ENCODE peak calls at places on chromosomes 4 and X, in four cellular contexts. One of them, this sample, is unnamed. For H3K9me3, the result is how much of the 10 kb centered on the place peaks cover.

GRCh38 chr4:69849297-69849696 is 10.6 kb downstream of the SULT1E1 start:
- DNase-seq in CD8-positive, alpha-beta memory T cell: no peak
- DNase-seq in GM23248: no peak
- DNase-seq in H9: no peak
- DNase-seq in this sample: no peak

GRCh38 chr4:138312536-138312911 is 70.4 kb upstream of the SLC7A11 start:
- DNase-seq in CD8-positive, alpha-beta memory T cell: no peak
- DNase-seq in GM23248: no peak
- DNase-seq in H9: no peak
- DNase-seq in this sample: no peak

GRCh38 chr4:185754961-185755360 is 57.0 kb downstream of the SORBS2 start:
- DNase-seq in CD8-positive, alpha-beta memory T cell: no peak
- DNase-seq in GM23248: no peak
- DNase-seq in H9: no peak
- DNase-seq in this sample: no peak

GRCh38 chr4:25879991-25880641 is 17.3 kb upstream of the SEL1L3 start:
- DNase-seq in CD8-positive, alpha-beta memory T cell: no peak
- DNase-seq in GM23248: peak
- DNase-seq in H9: no peak
- DNase-seq in this sample: no peak

GRCh38 chr4:69823481-69824186 is 36.3 kb downstream of the SULT1E1 start:
- DNase-seq in CD8-positive, alpha-beta memory T cell: no peak
- DNase-seq in GM23248: peak
- DNase-seq in H9: peak
- DNase-seq in this sample: no peak

GRCh38 chr4:97235516-97235915 is 907.8 kb downstream of the STPG2 start:
- DNase-seq in CD8-positive, alpha-beta memory T cell: no peak
- DNase-seq in GM23248: no peak
- DNase-seq in H9: peak
- DNase-seq in this sample: no peak

GRCh38 chrX:126723881-126724280 is 95.6 kb upstream of the PRR32 start:
- DNase-seq in CD8-positive, alpha-beta memory T cell: no peak
- DNase-seq in GM23248: no peak
- DNase-seq in H9: peak
- DNase-seq in this sample: no peak

GRCh38 chr4:25662306-25662705 is 6.7 kb downstream of the SLC34A2 start:
- DNase-seq in CD8-positive, alpha-beta memory T cell: no peak
- DNase-seq in GM23248: no peak
- DNase-seq in H9: no peak
- DNase-seq in this sample: no peak

GRCh38 chr4:33914386-33914785 is 2329.9 kb downstream of the ARAP2 start:
- DNase-seq in CD8-positive, alpha-beta memory T cell: no peak
- DNase-seq in GM23248: no peak
- DNase-seq in H9: no peak
- DNase-seq in this sample: no peak
- H3K9me3 ChIP-seq in CD8-positive, alpha-beta memory T cell: under half
- H3K9me3 ChIP-seq in GM23248: under half
- H3K9me3 ChIP-seq in H9: under half
- H3K9me3 ChIP-seq in this sample: under half

GRCh38 chr4:174989791-174990190 is 71.6 kb downstream of the ADAM29 start:
- DNase-seq in CD8-positive, alpha-beta memory T cell: no peak
- DNase-seq in GM23248: no peak
- DNase-seq in H9: no peak
- DNase-seq in this sample: no peak
- H3K9me3 ChIP-seq in CD8-positive, alpha-beta memory T cell: under half
- H3K9me3 ChIP-seq in GM23248: under half
- H3K9me3 ChIP-seq in H9: under half
- H3K9me3 ChIP-seq in this sample: under half

DNA sequence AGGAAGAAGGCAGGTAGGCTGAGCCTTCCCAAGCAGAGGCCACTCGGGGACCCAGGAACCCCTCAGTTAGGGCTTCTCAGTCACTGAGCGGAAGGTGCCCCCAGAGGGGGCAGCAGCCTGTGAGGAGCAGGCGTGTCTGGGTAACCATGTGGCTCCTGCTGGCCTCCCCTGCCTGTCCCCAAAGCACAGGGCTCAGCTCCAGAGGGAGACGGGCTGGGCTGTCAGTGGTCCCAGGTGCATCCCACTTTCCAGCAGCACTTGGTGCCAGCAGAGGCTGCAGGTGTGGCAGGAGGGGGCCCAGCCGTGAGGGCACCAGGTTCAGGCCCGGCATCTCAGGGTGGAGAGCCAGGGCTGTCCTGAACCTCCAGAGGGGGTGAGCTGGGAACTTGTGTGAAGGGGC is 22.7 kb downstream of the TACC3 start:
- DNase-seq in CD8-positive, alpha-beta memory T cell: no peak
- DNase-seq in GM23248: no peak
- DNase-seq in H9: no peak
- DNase-seq in this sample: no peak
- H3K9me3 ChIP-seq in CD8-positive, alpha-beta memory T cell: under half
- H3K9me3 ChIP-seq in GM23248: under half
- H3K9me3 ChIP-seq in H9: under half
- H3K9me3 ChIP-seq in this sample: under half

DNA sequence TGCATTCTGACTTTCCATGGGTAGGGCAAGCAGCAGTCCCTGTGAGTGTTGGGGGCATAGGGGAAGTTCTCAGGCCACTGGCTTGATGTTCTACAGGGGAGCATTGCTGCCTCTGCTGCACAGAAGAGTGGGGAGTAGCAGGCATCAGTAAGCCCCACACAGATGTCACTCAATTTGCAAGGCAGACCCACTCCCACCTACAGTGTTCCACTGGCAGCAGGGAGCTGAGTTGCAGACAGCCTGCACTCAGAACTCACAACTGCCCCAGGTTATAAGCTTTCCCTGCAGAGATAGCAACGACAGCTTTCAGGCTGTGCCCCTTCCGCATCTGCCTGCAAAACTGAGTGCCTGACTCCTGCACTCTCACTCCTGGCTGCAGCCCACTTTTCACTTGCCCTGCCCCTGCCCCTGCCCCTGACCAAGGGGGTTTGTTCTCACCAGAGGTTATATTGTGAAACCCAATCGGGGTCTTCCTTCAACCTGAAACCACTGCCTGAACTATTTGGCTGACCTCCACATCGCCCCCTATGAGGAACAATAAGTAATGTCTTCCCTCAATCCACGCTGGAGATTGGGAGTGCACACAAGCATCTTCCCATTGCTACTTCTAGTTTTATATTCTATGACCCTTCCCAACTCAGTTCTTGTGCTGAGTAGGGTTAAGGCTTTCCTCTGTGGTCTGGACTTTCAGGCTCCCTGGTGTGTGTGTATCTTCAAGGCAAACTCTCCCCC is 227.4 kb upstream of the CXorf51B start:
- DNase-seq in CD8-positive, alpha-beta memory T cell: no peak
- DNase-seq in GM23248: no peak
- DNase-seq in H9: peak
- DNase-seq in this sample: no peak
- H3K9me3 ChIP-seq in CD8-positive, alpha-beta memory T cell: under half
- H3K9me3 ChIP-seq in GM23248: under half
- H3K9me3 ChIP-seq in H9: under half
- H3K9me3 ChIP-seq in this sample: under half

GRCh38 chr4:110619401-110620247 is 3.3 kb downstream of the PITX2 start:
- DNase-seq in CD8-positive, alpha-beta memory T cell: no peak
- DNase-seq in GM23248: no peak
- DNase-seq in H9: peak
- DNase-seq in this sample: no peak
- H3K9me3 ChIP-seq in CD8-positive, alpha-beta memory T cell: under half
- H3K9me3 ChIP-seq in GM23248: under half
- H3K9me3 ChIP-seq in H9: under half
- H3K9me3 ChIP-seq in this sample: under half

DNA sequence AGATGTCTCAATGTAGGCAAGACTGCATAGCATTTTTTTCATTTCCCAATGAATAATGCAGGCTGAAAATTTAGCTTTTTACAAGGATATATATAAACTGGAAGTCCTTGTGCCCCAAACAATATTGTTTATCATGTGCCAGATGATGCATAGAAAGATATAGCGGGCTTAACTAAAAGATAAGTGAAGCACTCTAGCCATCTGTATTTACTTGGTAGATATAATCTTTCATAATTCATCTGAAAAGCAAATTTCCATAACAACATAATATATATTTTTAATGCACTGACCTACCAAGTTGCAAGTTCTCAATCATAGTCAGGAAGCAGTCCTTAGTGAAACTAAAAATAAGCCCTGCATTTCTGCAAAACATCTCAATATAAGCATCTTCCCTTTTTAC is 653.3 kb downstream of the NLGN4X start:
- DNase-seq in CD8-positive, alpha-beta memory T cell: no peak
- DNase-seq in GM23248: no peak
- DNase-seq in H9: no peak
- DNase-seq in this sample: no peak
- H3K9me3 ChIP-seq in CD8-positive, alpha-beta memory T cell: under half
- H3K9me3 ChIP-seq in GM23248: under half
- H3K9me3 ChIP-seq in H9: under half
- H3K9me3 ChIP-seq in this sample: under half

GRCh38 chrX:154367474-154368308 is 6.7 kb downstream of the FLNA start:
- DNase-seq in CD8-positive, alpha-beta memory T cell: no peak
- DNase-seq in GM23248: no peak
- DNase-seq in H9: no peak
- DNase-seq in this sample: no peak

GRCh38 chrX:154366666-154367055 is 7.8 kb downstream of the FLNA start:
- DNase-seq in CD8-positive, alpha-beta memory T cell: no peak
- DNase-seq in GM23248: peak
- DNase-seq in H9: no peak
- DNase-seq in this sample: no peak

GRCh38 chrX:154363706-154364439 is 10.6 kb downstream of the FLNA start:
- DNase-seq in CD8-positive, alpha-beta memory T cell: no peak
- DNase-seq in GM23248: no peak
- DNase-seq in H9: no peak
- DNase-seq in this sample: no peak

GRCh38 chrX:154365997-154366665 is 8.3 kb downstream of the FLNA start:
- DNase-seq in CD8-positive, alpha-beta memory T cell: no peak
- DNase-seq in GM23248: no peak
- DNase-seq in H9: no peak
- DNase-seq in this sample: no peak

DNA sequence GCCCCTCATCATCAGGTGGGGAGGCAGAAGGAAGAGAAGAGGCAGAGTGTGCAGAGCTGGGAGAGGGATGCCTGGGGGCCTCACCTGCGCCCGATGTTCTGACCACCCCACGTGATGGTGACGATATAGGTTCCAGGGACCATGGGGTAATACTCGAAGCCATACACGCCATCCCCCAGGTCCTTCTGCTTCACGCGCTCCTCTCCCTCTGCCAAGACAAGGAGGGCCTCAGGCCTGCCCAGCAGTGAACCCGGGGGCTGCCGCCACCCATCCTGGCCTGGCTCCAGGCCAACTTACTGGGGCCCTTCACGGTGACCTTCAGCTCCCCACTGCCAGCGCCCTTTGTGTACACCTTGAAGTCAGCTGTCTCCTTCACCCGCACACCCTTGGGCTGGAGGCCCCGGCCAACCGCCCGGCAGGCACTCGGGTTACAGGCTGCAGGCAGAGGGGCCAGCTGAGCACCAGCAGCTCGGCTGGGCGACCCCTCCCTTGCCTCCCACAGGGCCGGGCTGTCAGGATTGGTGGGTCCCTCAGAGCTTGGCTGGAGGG is 9.3 kb downstream of the FLNA start:
- DNase-seq in CD8-positive, alpha-beta memory T cell: no peak
- DNase-seq in GM23248: no peak
- DNase-seq in H9: no peak
- DNase-seq in this sample: no peak
- H3K9me3 ChIP-seq in CD8-positive, alpha-beta memory T cell: under half
- H3K9me3 ChIP-seq in GM23248: under half
- H3K9me3 ChIP-seq in H9: under half
- H3K9me3 ChIP-seq in this sample: under half

DNA sequence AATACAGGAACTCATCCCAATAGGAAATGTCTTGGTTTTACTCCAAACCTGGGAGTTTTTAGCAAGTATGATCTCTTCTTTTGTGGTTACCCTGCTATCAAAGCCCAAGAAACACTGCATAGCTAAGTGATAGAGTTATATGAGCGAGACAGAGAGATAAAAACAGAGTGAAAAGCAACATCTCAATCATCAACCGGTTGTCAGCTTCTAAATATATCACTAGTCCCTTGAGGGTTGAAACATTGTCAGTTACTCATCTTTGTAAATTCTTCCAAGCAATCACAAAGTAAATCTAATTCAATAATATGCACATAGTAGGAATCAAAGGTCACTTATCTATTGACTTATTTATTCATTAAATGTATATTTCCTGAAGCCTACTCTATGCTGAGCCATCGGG is 483.9 kb downstream of the IDS start:
- DNase-seq in CD8-positive, alpha-beta memory T cell: no peak
- DNase-seq in GM23248: no peak
- DNase-seq in H9: no peak
- DNase-seq in this sample: no peak
- H3K9me3 ChIP-seq in CD8-positive, alpha-beta memory T cell: under half
- H3K9me3 ChIP-seq in GM23248: under half
- H3K9me3 ChIP-seq in H9: under half
- H3K9me3 ChIP-seq in this sample: under half

GRCh38 chrX:145393702-145394235 is 146.5 kb downstream of the SPANXN1 start:
- DNase-seq in CD8-positive, alpha-beta memory T cell: no peak
- DNase-seq in GM23248: no peak
- DNase-seq in H9: peak
- DNase-seq in this sample: no peak
- H3K9me3 ChIP-seq in CD8-positive, alpha-beta memory T cell: under half
- H3K9me3 ChIP-seq in GM23248: under half
- H3K9me3 ChIP-seq in H9: under half
- H3K9me3 ChIP-seq in this sample: under half